ENCODE peak calls at places on chromosomes 12 and 14, in ten cellular contexts. J, F, T, N, O, V, S, L, Z and K are unnamed samples.

GRCh38 chr12:109730306-109731145 is 16.9 kb downstream of the FAM222A start:
- DNase-seq in J (peak; percentile 9), F (no peak), T (no peak), N (no peak), O (no peak), V (no peak), S (peak; percentile 63), L (no peak), Z (peak; percentile 30), K (no peak)

GRCh38 chr14:92471919-92472318 is 41.7 kb upstream of the RIN3 start:
- DNase-seq in J (no peak), F (peak; percentile 91), T (peak; percentile 83), N (no peak), O (peak; percentile 76), V (no peak), S (no peak), L (no peak), Z (no peak), K (no peak)

GRCh38 chr12:3310271-3311026 is 180.6 kb upstream of the PRMT8 start:
- DNase-seq in J (no peak), F (no peak), T (no peak), N (no peak), O (no peak), V (no peak), S (no peak), L (no peak), Z (no peak), K (peak; percentile 73)

GRCh38 chr12:127987199-127987901 is 279.6 kb upstream of the TMEM132C start:
- DNase-seq in J (no peak), F (no peak), T (peak; percentile 75), N (peak; percentile 31), O (no peak), V (no peak), S (no peak), L (no peak), Z (no peak), K (no peak)

GRCh38 chr12:32146074-32146873 is 39.6 kb downstream of the BICD1 start:
- DNase-seq in J (no peak), F (no peak), T (no peak), N (no peak), O (no peak), V (no peak), S (no peak), L (peak; percentile 61), Z (no peak), K (no peak)

GRCh38 chr12:31353730-31354708 is 28.1 kb upstream of the SINHCAF start:
- DNase-seq in J (no peak), F (no peak), T (peak; percentile 14), N (peak; percentile 67), O (no peak), V (no peak), S (no peak), L (peak; percentile 8), Z (no peak), K (peak; percentile 87)

GRCh38 chr12:64173456-64173855 is 48.6 kb downstream of the KICS2 start:
- DNase-seq in J (no peak), F (no peak), T (no peak), N (no peak), O (no peak), V (no peak), S (no peak), L (no peak), Z (no peak), K (no peak)

GRCh38 chr14:58690801-58691516 is 53.2 kb downstream of the DACT1 start:
- DNase-seq in J (no peak), F (no peak), T (no peak), N (peak; percentile 96), O (no peak), V (no peak), S (no peak), L (no peak), Z (peak; percentile 59), K (peak; percentile 90)

GRCh38 chr12:11553871-11554533 is 95.5 kb upstream of the ETV6 start:
- DNase-seq in J (no peak), F (peak; percentile 73), T (peak; percentile 29), N (peak; percentile 58), O (peak; percentile 64), V (no peak), S (no peak), L (peak; percentile 92), Z (no peak), K (peak; percentile 71)

GRCh38 chr12:112328411-112329124 is 53.7 kb downstream of the HECTD4 start:
- DNase-seq in J (no peak), F (no peak), T (no peak), N (no peak), O (peak; percentile 26), V (no peak), S (no peak), L (no peak), Z (no peak), K (no peak)

GRCh38 chr12:130183585-130184370 is 21.5 kb downstream of the FZD10 start:
- DNase-seq in J (no peak), F (no peak), T (no peak), N (no peak), O (no peak), V (no peak), S (no peak), L (no peak), Z (no peak), K (no peak)

GRCh38 chr14:93089501-93090269 is 26.0 kb downstream of the ITPK1 start:
- DNase-seq in J (no peak), F (no peak), T (no peak), N (no peak), O (no peak), V (no peak), S (no peak), L (no peak), Z (no peak), K (peak; percentile 64)